ENCODE peak calls at places on chromosomes 3 and 15, in four cellular contexts. D is IMR-90, W is cardiac muscle cell, P is endothelial cell of umbilical vein. Z is an unnamed sample.

GRCh38 chr3:128083396-128083795 is 31.2 kb downstream of the SEC61A1 start:
- DNase-seq in W (peak; percentile 50), D (no peak), P (no peak), Z (no peak)

GRCh38 chr15:65791335-65792129 is 561 bp downstream of the DENND4A start:
- DNase-seq in W (peak; percentile 76), P (peak; percentile 56), D (no peak), Z (peak; percentile 11)

GRCh38 chr15:73866881-73867410 is 6.4 kb upstream of the TBC1D21 start:
- DNase-seq in W (no peak), P (no peak), D (no peak), Z (no peak)

GRCh38 chr3:23992051-23992628 is 47.1 kb downstream of the NR1D2 start:
- DNase-seq in P (peak; percentile 98), D (peak; percentile 55), W (no peak), Z (peak; percentile 48)

GRCh38 chr3:190902292-190902691 is 39.8 kb upstream of the GMNC start:
- DNase-seq in P (no peak), W (no peak), D (no peak), Z (peak; percentile 64)

GRCh38 chr3:66239513-66240135 is 18.8 kb downstream of the SLC25A26 start:
- DNase-seq in W (no peak), D (no peak), P (no peak), Z (no peak)

GRCh38 chr3:126846316-126846715 is 136.6 kb upstream of the PLXNA1 start:
- DNase-seq in D (peak; percentile 34), W (no peak), P (no peak), Z (no peak)

GRCh38 chr3:100561459-100562158 is 47.8 kb upstream of the ADGRG7 start:
- DNase-seq in P (no peak), D (peak; percentile 86), W (no peak), Z (peak; percentile 88)

GRCh38 chr3:1252061-1252430 is 159.2 kb downstream of the CNTN6 start:
- DNase-seq in P (no peak), D (no peak), W (no peak), Z (no peak)

GRCh38 chr3:118636841-118637240 is 397.8 kb downstream of the IGSF11 start:
- DNase-seq in W (peak; percentile 34), P (no peak), D (no peak), Z (peak; percentile 27)

GRCh38 chr15:51621917-51622268 is 678 bp downstream of the DMXL2 start:
- DNase-seq in P (peak; percentile 71), D (peak; percentile 57), W (peak; percentile 62), Z (peak; percentile 40)

GRCh38 chr3:192433704-192434103 is 293.6 kb downstream of the FGF12 start:
- DNase-seq in W (no peak), P (no peak), D (no peak), Z (no peak)

GRCh38 chr15:82531496-82532382 is 8.5 kb downstream of the RPS17 start:
- DNase-seq in P (no peak), D (no peak), W (no peak), Z (no peak)

GRCh38 chr3:9659849-9660248 is 10.5 kb downstream of the MTMR14 start:
- DNase-seq in D (no peak), P (no peak), W (no peak), Z (no peak)

GRCh38 chr15:70608156-70608555 is 155.2 kb downstream of the UACA start:
- DNase-seq in P (no peak), W (no peak), D (peak; percentile 44), Z (no peak)

GRCh38 chr15:89167267-89168176 is 53.9 kb downstream of the RLBP1 start:
- DNase-seq in W (peak; percentile 12), D (peak; percentile 65), P (peak; percentile 92), Z (peak; percentile 64)

GRCh38 chr3:8560608-8561007 is 59.0 kb downstream of the LMCD1 start:
- DNase-seq in P (no peak), D (peak; percentile 94), W (no peak), Z (peak; percentile 44)

GRCh38 chr15:74422723-74423442 is 10.9 kb downstream of the SEMA7A start:
- DNase-seq in P (no peak), D (peak; percentile 52), W (peak; percentile 21), Z (peak; percentile 83)

GRCh38 chr15:51203797-51204196 is 109.1 kb upstream of the TNFAIP8L3 start:
- DNase-seq in W (no peak), D (peak; percentile 74), P (no peak), Z (peak; percentile 24)

GRCh38 chr15:42084465-42085235 is 9.7 kb downstream of the PLA2G4D start:
- DNase-seq in D (peak; percentile 37), W (peak; percentile 77), P (peak; percentile 64), Z (peak; percentile 90)

GRCh38 chr15:101502572-101503295 is 13.2 kb upstream of the PCSK6 start:
- DNase-seq in W (no peak), P (no peak), D (no peak), Z (no peak)

GRCh38 chr3:193585530-193585929 is 7.5 kb upstream of the OPA1 start:
- DNase-seq in P (no peak), D (no peak), W (no peak), Z (peak; percentile 75)

GRCh38 chr3:47193871-47194859 is 30.3 kb upstream of the SETD2 start:
- DNase-seq in W (no peak), D (peak; percentile 56), P (no peak), Z (peak; percentile 6)

GRCh38 chr15:41933771-41934170 is 38.6 kb downstream of the EHD4 start:
- DNase-seq in D (peak; percentile 41), P (peak; percentile 55), W (no peak), Z (no peak)

GRCh38 chr15:45126535-45127158 is 3.0 kb downstream of the DUOXA1 start:
- DNase-seq in P (peak; percentile 37), D (peak; percentile 36), W (peak; percentile 38), Z (no peak)

GRCh38 chr15:26391556-26392229 is 381.2 kb downstream of the GABRB3 start:
- DNase-seq in D (no peak), W (no peak), P (no peak), Z (no peak)

GRCh38 chr3:24829011-24829581 is 334.4 kb upstream of the THRB start:
- DNase-seq in W (peak; percentile 83), D (no peak), P (peak; percentile 14), Z (no peak)

GRCh38 chr3:76827647-76828273 is 212.1 kb upstream of the ROBO2 start:
- DNase-seq in D (no peak), P (no peak), W (no peak), Z (no peak)

GRCh38 chr3:44042772-44043171 is 198.9 kb upstream of the TOPAZ1 start:
- DNase-seq in D (no peak), W (no peak), P (no peak), Z (no peak)

GRCh38 chr3:136778865-136779264 is 26.7 kb upstream of the STAG1 start:
- DNase-seq in W (no peak), D (peak; percentile 19), P (no peak), Z (no peak)

GRCh38 chr3:12993623-12994356 is 79.4 kb downstream of the IQSEC1 start:
- DNase-seq in P (peak; percentile 19), W (peak; percentile 64), D (no peak), Z (no peak)

GRCh38 chr3:112007641-112008040 is 8.9 kb downstream of the TAGLN3 start:
- DNase-seq in P (no peak), W (no peak), D (peak; percentile 50), Z (no peak)

GRCh38 chr3:32432711-32433530 is 41.3 kb downstream of the CMTM7 start:
- DNase-seq in P (no peak), W (no peak), D (peak; percentile 47), Z (no peak)

GRCh38 chr3:15490158-15490557 is 31.3 kb downstream of the COLQ start:
- DNase-seq in D (no peak), P (no peak), W (no peak), Z (no peak)

GRCh38 chr15:94367726-94368535 is 136.6 kb downstream of the MCTP2 start:
- DNase-seq in D (no peak), W (peak; percentile 28), P (no peak), Z (no peak)

DNA sequence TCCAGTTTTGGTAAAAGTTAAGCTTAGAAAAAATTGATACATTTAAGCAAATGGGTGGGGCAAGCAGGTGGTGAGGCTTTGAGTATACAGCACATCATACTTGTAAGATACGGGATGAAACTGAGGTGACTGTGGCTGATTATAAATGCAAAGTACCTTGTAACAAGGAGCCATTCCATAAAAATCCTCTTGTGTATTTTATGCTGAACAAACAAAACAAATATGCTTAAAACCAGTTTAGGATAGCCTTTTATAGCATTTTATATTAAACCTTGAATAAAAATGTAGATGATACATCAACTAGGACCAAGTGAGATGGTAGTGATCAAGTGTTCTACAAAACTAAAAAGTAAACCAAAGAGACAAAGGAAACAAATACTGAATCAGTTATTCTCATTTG is 3.4 kb downstream of the PLSCR1 start:
- DNase-seq in D (no peak), W (no peak), P (no peak), Z (no peak)
- H3K4me1 ChIP-seq in D (peaks cover 14% of the 10 kb centered on the region), W (no peaks in the 10 kb centered on the region), P (peaks cover 9% of the 10 kb centered on the region), Z (peaks cover 19% of the 10 kb centered on the region)

GRCh38 chr3:28502555-28502954 is 153.9 kb upstream of the AZI2 start:
- DNase-seq in D (no peak), P (no peak), W (no peak), Z (no peak)

DNA sequence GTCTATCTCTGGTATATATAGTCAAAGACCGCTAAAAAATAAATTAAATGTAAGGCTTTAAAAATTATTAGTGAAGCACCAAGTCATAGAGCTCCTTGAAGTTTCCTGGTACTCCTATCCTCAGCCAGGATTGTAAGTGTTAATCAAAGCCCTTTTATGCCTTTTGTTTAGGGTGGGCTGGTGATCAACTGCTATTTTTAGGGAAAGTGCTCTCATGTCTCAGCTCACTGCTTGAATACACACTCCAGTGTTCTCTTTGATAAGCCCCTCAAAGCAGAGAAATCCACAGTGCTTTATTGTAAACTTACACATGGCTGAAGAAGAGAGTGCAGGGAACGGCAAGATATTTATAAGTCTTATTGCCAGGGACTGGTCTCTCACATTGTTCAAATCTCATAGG is 156.3 kb upstream of the AZI2 start:
- DNase-seq in P (no peak), D (no peak), W (peak; percentile 37), Z (no peak)
- TF ChIP-seq CTCF in P (no peak), D (no peak), W (no peak), Z (no peak)

GRCh38 chr3:141057436-141057835 is 6.3 kb downstream of the SPSB4 start:
- DNase-seq in P (no peak), W (no peak), D (no peak), Z (no peak)

GRCh38 chr3:141057951-141058800 is 7.0 kb downstream of the SPSB4 start:
- DNase-seq in W (no peak), P (no peak), D (no peak), Z (no peak)

GRCh38 chr3:141059816-141060215 is 8.7 kb downstream of the SPSB4 start:
- DNase-seq in W (no peak), P (no peak), D (no peak), Z (no peak)

GRCh38 chr3:141058996-141059395 is 7.8 kb downstream of the SPSB4 start:
- DNase-seq in P (no peak), W (no peak), D (no peak), Z (no peak)

GRCh38 chr3:141060287-141060686 is 9.1 kb downstream of the SPSB4 start:
- DNase-seq in P (no peak), W (no peak), D (no peak), Z (no peak)
- H3K4me1 ChIP-seq in P (no peaks in the 10 kb centered on the region), W (peaks cover 47% of the 10 kb centered on the region), D (no peaks in the 10 kb centered on the region), Z (no peaks in the 10 kb centered on the region)

GRCh38 chr3:58659051-58659675 is 7.4 kb downstream of the FAM3D start:
- DNase-seq in W (peak; percentile 22), D (peak; percentile 44), P (peak; percentile 59), Z (no peak)
- TF ChIP-seq CTCF in W (peak; percentile 55), D (peak; percentile 41), P (peak; percentile 60), Z (peak; percentile 47)

DNA sequence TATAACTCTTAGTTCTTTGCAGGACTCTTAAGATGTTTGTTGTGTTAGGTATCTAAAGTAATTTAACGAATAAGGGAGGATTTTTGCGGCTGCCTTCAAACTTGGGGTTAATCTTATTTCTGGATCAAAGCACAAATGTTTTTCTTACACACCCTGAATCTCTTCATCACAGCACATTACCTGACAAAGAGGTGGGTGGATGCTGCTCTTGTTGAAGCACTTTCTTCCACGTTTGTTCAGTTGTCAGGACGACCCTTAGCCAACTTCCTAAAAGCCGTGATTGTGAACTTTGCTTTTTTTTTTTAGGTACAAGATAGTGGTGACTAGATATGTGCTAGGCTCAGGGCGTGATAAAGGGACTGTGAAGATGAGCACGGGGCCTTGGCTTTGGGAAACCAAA is 36.0 kb downstream of the YEATS2 start:
- DNase-seq in P (no peak), W (no peak), D (no peak), Z (no peak)
- H3K4me1 ChIP-seq in P (peaks cover 28% of the 10 kb centered on the region), W (no peaks in the 10 kb centered on the region), D (peaks cover 9% of the 10 kb centered on the region), Z (no peaks in the 10 kb centered on the region)

Z was measured in foreskin keratinocyte.